ENCODE peak calls at places on chromosomes 12 and 14, in seven cellular contexts. One of them, this sample, is unnamed.

GRCh38 chr14:102768223-102769048 is 8.8 kb upstream of the TRAF3 start:
- DNase-seq in Daoy: no peak
- DNase-seq in astrocyte of the cerebellum: no peak
- DNase-seq in stimulated activated naive CD4-positive, alpha-beta T cell: no peak
- DNase-seq in stimulated activated CD4-positive, alpha-beta T cell treated with anti-CD3 and anti-CD28 coated beads, Interleukin-2, amount 100 ng/mL, for 48 hours: no peak
- DNase-seq in stimulated activated naive B cell treated with anti-CD40 and anti-IgM and Interleukin-4, amounts not matched to agents 10 μg/mL and 1 μg/mL and 100 μg/mL, for 72 hours: peak
- DNase-seq in NCI-H2227 treated with DMSO at 0.1 percent for 48 hours: no peak
- DNase-seq in this sample: no peak

GRCh38 chr12:8779862-8780261 is 42.6 kb upstream of the A2ML1 start:
- DNase-seq in Daoy: no peak
- DNase-seq in astrocyte of the cerebellum: no peak
- DNase-seq in stimulated activated naive CD4-positive, alpha-beta T cell: no peak
- DNase-seq in stimulated activated CD4-positive, alpha-beta T cell treated with anti-CD3 and anti-CD28 coated beads, Interleukin-2, amount 100 ng/mL, for 48 hours: no peak
- DNase-seq in stimulated activated naive B cell treated with anti-CD40 and anti-IgM and Interleukin-4, amounts not matched to agents 10 μg/mL and 1 μg/mL and 100 μg/mL, for 72 hours: no peak
- DNase-seq in NCI-H2227 treated with DMSO at 0.1 percent for 48 hours: no peak
- DNase-seq in this sample: peak

GRCh38 chr14:23360496-23360895 is 4.5 kb downstream of the EFS start:
- DNase-seq in Daoy: peak
- DNase-seq in astrocyte of the cerebellum: no peak
- DNase-seq in stimulated activated naive CD4-positive, alpha-beta T cell: no peak
- DNase-seq in stimulated activated CD4-positive, alpha-beta T cell treated with anti-CD3 and anti-CD28 coated beads, Interleukin-2, amount 100 ng/mL, for 48 hours: no peak
- DNase-seq in stimulated activated naive B cell treated with anti-CD40 and anti-IgM and Interleukin-4, amounts not matched to agents 10 μg/mL and 1 μg/mL and 100 μg/mL, for 72 hours: no peak
- DNase-seq in NCI-H2227 treated with DMSO at 0.1 percent for 48 hours: no peak
- DNase-seq in this sample: no peak

GRCh38 chr14:69712637-69713088 is 54.3 kb upstream of the SRSF5 start:
- DNase-seq in Daoy: no peak
- DNase-seq in astrocyte of the cerebellum: no peak
- DNase-seq in stimulated activated naive CD4-positive, alpha-beta T cell: no peak
- DNase-seq in stimulated activated CD4-positive, alpha-beta T cell treated with anti-CD3 and anti-CD28 coated beads, Interleukin-2, amount 100 ng/mL, for 48 hours: no peak
- DNase-seq in stimulated activated naive B cell treated with anti-CD40 and anti-IgM and Interleukin-4, amounts not matched to agents 10 μg/mL and 1 μg/mL and 100 μg/mL, for 72 hours: no peak
- DNase-seq in NCI-H2227 treated with DMSO at 0.1 percent for 48 hours: peak
- DNase-seq in this sample: no peak

GRCh38 chr14:26370118-26370517 is 227.7 kb downstream of the NOVA1 start:
- DNase-seq in Daoy: no peak
- DNase-seq in astrocyte of the cerebellum: peak
- DNase-seq in stimulated activated naive CD4-positive, alpha-beta T cell: no peak
- DNase-seq in stimulated activated CD4-positive, alpha-beta T cell treated with anti-CD3 and anti-CD28 coated beads, Interleukin-2, amount 100 ng/mL, for 48 hours: no peak
- DNase-seq in stimulated activated naive B cell treated with anti-CD40 and anti-IgM and Interleukin-4, amounts not matched to agents 10 μg/mL and 1 μg/mL and 100 μg/mL, for 72 hours: no peak
- DNase-seq in NCI-H2227 treated with DMSO at 0.1 percent for 48 hours: peak
- DNase-seq in this sample: no peak

GRCh38 chr14:60327447-60328331 is 78.7 kb downstream of the PPM1A start:
- DNase-seq in Daoy: peak
- DNase-seq in astrocyte of the cerebellum: no peak
- DNase-seq in stimulated activated naive CD4-positive, alpha-beta T cell: peak
- DNase-seq in stimulated activated CD4-positive, alpha-beta T cell treated with anti-CD3 and anti-CD28 coated beads, Interleukin-2, amount 100 ng/mL, for 48 hours: peak
- DNase-seq in stimulated activated naive B cell treated with anti-CD40 and anti-IgM and Interleukin-4, amounts not matched to agents 10 μg/mL and 1 μg/mL and 100 μg/mL, for 72 hours: peak
- DNase-seq in NCI-H2227 treated with DMSO at 0.1 percent for 48 hours: peak
- DNase-seq in this sample: peak

GRCh38 chr14:38207830-38208815 is at the start of gene SSTR1:
- DNase-seq in Daoy: no peak
- DNase-seq in astrocyte of the cerebellum: no peak
- DNase-seq in stimulated activated naive CD4-positive, alpha-beta T cell: no peak
- DNase-seq in stimulated activated CD4-positive, alpha-beta T cell treated with anti-CD3 and anti-CD28 coated beads, Interleukin-2, amount 100 ng/mL, for 48 hours: no peak
- DNase-seq in stimulated activated naive B cell treated with anti-CD40 and anti-IgM and Interleukin-4, amounts not matched to agents 10 μg/mL and 1 μg/mL and 100 μg/mL, for 72 hours: no peak
- DNase-seq in NCI-H2227 treated with DMSO at 0.1 percent for 48 hours: no peak
- DNase-seq in this sample: no peak

GRCh38 chr12:110743571-110744093 is 941 bp upstream of the PPP1CC start:
- DNase-seq in Daoy: peak
- DNase-seq in astrocyte of the cerebellum: no peak
- DNase-seq in stimulated activated naive CD4-positive, alpha-beta T cell: no peak
- DNase-seq in stimulated activated CD4-positive, alpha-beta T cell treated with anti-CD3 and anti-CD28 coated beads, Interleukin-2, amount 100 ng/mL, for 48 hours: no peak
- DNase-seq in stimulated activated naive B cell treated with anti-CD40 and anti-IgM and Interleukin-4, amounts not matched to agents 10 μg/mL and 1 μg/mL and 100 μg/mL, for 72 hours: no peak
- DNase-seq in NCI-H2227 treated with DMSO at 0.1 percent for 48 hours: no peak
- DNase-seq in this sample: peak

GRCh38 chr12:57496822-57497221 is 9.0 kb downstream of the MARS1 start:
- DNase-seq in Daoy: no peak
- DNase-seq in astrocyte of the cerebellum: no peak
- DNase-seq in stimulated activated naive CD4-positive, alpha-beta T cell: no peak
- DNase-seq in stimulated activated CD4-positive, alpha-beta T cell treated with anti-CD3 and anti-CD28 coated beads, Interleukin-2, amount 100 ng/mL, for 48 hours: no peak
- DNase-seq in stimulated activated naive B cell treated with anti-CD40 and anti-IgM and Interleukin-4, amounts not matched to agents 10 μg/mL and 1 μg/mL and 100 μg/mL, for 72 hours: no peak
- DNase-seq in NCI-H2227 treated with DMSO at 0.1 percent for 48 hours: no peak
- DNase-seq in this sample: no peak

GRCh38 chr14:32028599-32028998 is 48.5 kb upstream of the ARHGAP5 start:
- DNase-seq in Daoy: peak
- DNase-seq in astrocyte of the cerebellum: no peak
- DNase-seq in stimulated activated naive CD4-positive, alpha-beta T cell: no peak
- DNase-seq in stimulated activated CD4-positive, alpha-beta T cell treated with anti-CD3 and anti-CD28 coated beads, Interleukin-2, amount 100 ng/mL, for 48 hours: no peak
- DNase-seq in stimulated activated naive B cell treated with anti-CD40 and anti-IgM and Interleukin-4, amounts not matched to agents 10 μg/mL and 1 μg/mL and 100 μg/mL, for 72 hours: peak
- DNase-seq in NCI-H2227 treated with DMSO at 0.1 percent for 48 hours: no peak
- DNase-seq in this sample: peak

GRCh38 chr12:71686658-71687025 is 760 bp downstream of the TMEM19 start:
- DNase-seq in Daoy: no peak
- DNase-seq in astrocyte of the cerebellum: no peak
- DNase-seq in stimulated activated naive CD4-positive, alpha-beta T cell: no peak
- DNase-seq in stimulated activated CD4-positive, alpha-beta T cell treated with anti-CD3 and anti-CD28 coated beads, Interleukin-2, amount 100 ng/mL, for 48 hours: no peak
- DNase-seq in stimulated activated naive B cell treated with anti-CD40 and anti-IgM and Interleukin-4, amounts not matched to agents 10 μg/mL and 1 μg/mL and 100 μg/mL, for 72 hours: no peak
- DNase-seq in NCI-H2227 treated with DMSO at 0.1 percent for 48 hours: no peak
- DNase-seq in this sample: peak

GRCh38 chr12:103373088-103373523 is 122.7 kb downstream of the C12orf42 start:
- DNase-seq in Daoy: no peak
- DNase-seq in astrocyte of the cerebellum: no peak
- DNase-seq in stimulated activated naive CD4-positive, alpha-beta T cell: peak
- DNase-seq in stimulated activated CD4-positive, alpha-beta T cell treated with anti-CD3 and anti-CD28 coated beads, Interleukin-2, amount 100 ng/mL, for 48 hours: no peak
- DNase-seq in stimulated activated naive B cell treated with anti-CD40 and anti-IgM and Interleukin-4, amounts not matched to agents 10 μg/mL and 1 μg/mL and 100 μg/mL, for 72 hours: no peak
- DNase-seq in NCI-H2227 treated with DMSO at 0.1 percent for 48 hours: peak
- DNase-seq in this sample: no peak

GRCh38 chr14:81400202-81400678 is at the start of gene STON2:
- DNase-seq in Daoy: peak
- DNase-seq in astrocyte of the cerebellum: peak
- DNase-seq in stimulated activated naive CD4-positive, alpha-beta T cell: no peak
- DNase-seq in stimulated activated CD4-positive, alpha-beta T cell treated with anti-CD3 and anti-CD28 coated beads, Interleukin-2, amount 100 ng/mL, for 48 hours: peak
- DNase-seq in stimulated activated naive B cell treated with anti-CD40 and anti-IgM and Interleukin-4, amounts not matched to agents 10 μg/mL and 1 μg/mL and 100 μg/mL, for 72 hours: no peak
- DNase-seq in NCI-H2227 treated with DMSO at 0.1 percent for 48 hours: no peak
- DNase-seq in this sample: peak

GRCh38 chr12:12922191-12922616 is 29.8 kb downstream of the GPRC5D start:
- DNase-seq in Daoy: no peak
- DNase-seq in astrocyte of the cerebellum: no peak
- DNase-seq in stimulated activated naive CD4-positive, alpha-beta T cell: no peak
- DNase-seq in stimulated activated CD4-positive, alpha-beta T cell treated with anti-CD3 and anti-CD28 coated beads, Interleukin-2, amount 100 ng/mL, for 48 hours: no peak
- DNase-seq in stimulated activated naive B cell treated with anti-CD40 and anti-IgM and Interleukin-4, amounts not matched to agents 10 μg/mL and 1 μg/mL and 100 μg/mL, for 72 hours: no peak
- DNase-seq in NCI-H2227 treated with DMSO at 0.1 percent for 48 hours: no peak
- DNase-seq in this sample: peak

GRCh38 chr14:72801381-72801812 is 92.5 kb downstream of the DPF3 start:
- DNase-seq in Daoy: peak
- DNase-seq in astrocyte of the cerebellum: peak
- DNase-seq in stimulated activated naive CD4-positive, alpha-beta T cell: no peak
- DNase-seq in stimulated activated CD4-positive, alpha-beta T cell treated with anti-CD3 and anti-CD28 coated beads, Interleukin-2, amount 100 ng/mL, for 48 hours: no peak
- DNase-seq in stimulated activated naive B cell treated with anti-CD40 and anti-IgM and Interleukin-4, amounts not matched to agents 10 μg/mL and 1 μg/mL and 100 μg/mL, for 72 hours: no peak
- DNase-seq in NCI-H2227 treated with DMSO at 0.1 percent for 48 hours: no peak
- DNase-seq in this sample: peak